ENCODE peak calls at places on chromosomes 5 and 9, in five cellular contexts. G is RWPE1; E is dorsolateral prefrontal cortex; L is sigmoid colon; P is CD4-positive, alpha-beta memory T cell. C is an unnamed sample.
A peak's percentile ranks its signal among the peaks of the same experiment; 100 is the strongest.

GRCh38 chr9:107212613-107213012 is 70.5 kb upstream of the RAD23B start:
- DNase-seq in E (no peak), P (no peak), L (no peak), G (no peak), C (no peak)

GRCh38 chr5:38607930-38608545 is 51.6 kb upstream of the LIFR start:
- DNase-seq in E (no peak), G (no peak), P (no peak), L (no peak), C (no peak)

GRCh38 chr5:139061856-139062255 is 136.3 kb downstream of the SIL1 start:
- DNase-seq in G (no peak), L (no peak), P (no peak), E (no peak), C (no peak)

GRCh38 chr5:142650060-142650459 is 35.8 kb downstream of the FGF1 start:
- DNase-seq in E (no peak), L (no peak), G (no peak), P (no peak), C (no peak)

GRCh38 chr9:91948423-91949292 is 1.4 kb downstream of the ROR2 start:
- DNase-seq in E (no peak), L (peak; percentile 92), G (peak; percentile 75), P (peak; percentile 6), C (no peak)

GRCh38 chr5:118111956-118112355 is 876.4 kb downstream of the DTWD2 start:
- DNase-seq in P (no peak), E (no peak), L (no peak), G (no peak), C (no peak)

GRCh38 chr9:100088202-100088601 is 10.6 kb downstream of the ERP44 start:
- DNase-seq in E (no peak), L (no peak), G (peak; percentile 60), P (no peak), C (no peak)

GRCh38 chr5:69024241-69024651 is 69.6 kb upstream of the SLC30A5 start:
- DNase-seq in P (no peak), L (no peak), G (peak; percentile 54), E (no peak), C (no peak)

GRCh38 chr5:132059696-132060500 is 557 bp upstream of the IL3 start:
- DNase-seq in L (peak; percentile 35), P (no peak), G (no peak), E (peak; percentile 12), C (no peak)

GRCh38 chr5:69217154-69217731 is 17.4 kb upstream of the CDK7 start:
- DNase-seq in G (peak; percentile 99), E (no peak), L (no peak), P (no peak), C (no peak)

GRCh38 chr9:2727966-2728613 is 10.8 kb downstream of the KCNV2 start:
- DNase-seq in P (no peak), G (no peak), L (no peak), E (no peak), C (no peak)

GRCh38 chr9:112774006-112774996 is 23.7 kb downstream of the SNX30 start:
- DNase-seq in E (no peak), G (no peak), P (no peak), L (no peak), C (no peak)

GRCh38 chr9:136423432-136424146 is 13.1 kb downstream of the PMPCA start:
- DNase-seq in E (no peak), G (no peak), L (no peak), P (no peak), C (no peak)

GRCh38 chr5:79689541-79690466 is at the start of gene CMYA5:
- DNase-seq in E (peak; percentile 48), L (peak; percentile 83), P (no peak), G (peak; percentile 89), C (peak; percentile 5)

GRCh38 chr5:143402464-143403356 is 776 bp downstream of the NR3C1 start:
- DNase-seq in G (peak; percentile 50), E (peak; percentile 65), P (peak; percentile 39), L (peak; percentile 85), C (no peak)

GRCh38 chr5:135348920-135349319 is 50.1 kb downstream of the MACROH2A1 start:
- DNase-seq in E (no peak), P (no peak), G (no peak), L (no peak), C (no peak)

GRCh38 chr5:127892467-127893207 is 189.4 kb downstream of the CCDC192 start:
- DNase-seq in G (peak; percentile 57), L (no peak), E (no peak), P (peak; percentile 55), C (no peak)

GRCh38 chr9:69397384-69398214 is 72.6 kb downstream of the ENTREP1 start:
- DNase-seq in E (no peak), L (no peak), P (no peak), G (no peak), C (no peak)

GRCh38 chr9:120544441-120544840 is 35.5 kb downstream of the CDK5RAP2 start:
- DNase-seq in E (no peak), L (no peak), G (no peak), P (no peak), C (no peak)

GRCh38 chr5:15238006-15238405 is 262.0 kb upstream of the FBXL7 start:
- DNase-seq in G (no peak), L (no peak), E (no peak), P (no peak), C (no peak)

GRCh38 chr9:113589890-113590289 is 126.4 kb downstream of the RGS3 start:
- DNase-seq in L (peak; percentile 26), P (peak; percentile 19), G (no peak), E (no peak), C (no peak)

GRCh38 chr5:155605898-155606297 is 592.3 kb downstream of the KIF4B start:
- DNase-seq in L (no peak), E (no peak), G (no peak), P (no peak), C (no peak)

GRCh38 chr5:115209279-115209678 is 39.6 kb upstream of the TRIM36 start:
- DNase-seq in G (no peak), P (peak; percentile 35), E (no peak), L (no peak), C (no peak)

GRCh38 chr5:148398698-148399121 is 15.0 kb downstream of the FBXO38 start:
- DNase-seq in P (no peak), L (no peak), E (no peak), G (no peak), C (no peak)

GRCh38 chr5:179371681-179372675 is 26.7 kb upstream of the ADAMTS2 start:
- DNase-seq in P (no peak), G (no peak), E (peak; percentile 53), L (peak; percentile 48), C (peak; percentile 34)

GRCh38 chr9:101140728-101141127 is 112.2 kb downstream of the PLPPR1 start:
- DNase-seq in G (no peak), P (no peak), L (no peak), E (no peak), C (no peak)

GRCh38 chr5:58241383-58241782 is 218.5 kb downstream of the PLK2 start:
- DNase-seq in L (no peak), G (peak; percentile 55), P (no peak), E (no peak), C (no peak)

GRCh38 chr5:76472338-76473336 is 69.6 kb downstream of the IQGAP2 start:
- DNase-seq in L (no peak), G (peak; percentile 73), E (no peak), P (peak; percentile 32), C (no peak)

GRCh38 chr5:176319827-176320554 is 41.6 kb downstream of the KIAA1191 start:
- DNase-seq in P (no peak), E (no peak), G (peak; percentile 20), L (no peak), C (no peak)

GRCh38 chr5:174056064-174056842 is 10.7 kb downstream of the NSG2 start:
- DNase-seq in L (no peak), E (no peak), P (no peak), G (no peak), C (no peak)

GRCh38 chr5:80149161-80149609 is 106.7 kb downstream of the SERINC5 start:
- DNase-seq in E (no peak), G (no peak), P (no peak), L (no peak), C (peak; percentile 65)

DNA sequence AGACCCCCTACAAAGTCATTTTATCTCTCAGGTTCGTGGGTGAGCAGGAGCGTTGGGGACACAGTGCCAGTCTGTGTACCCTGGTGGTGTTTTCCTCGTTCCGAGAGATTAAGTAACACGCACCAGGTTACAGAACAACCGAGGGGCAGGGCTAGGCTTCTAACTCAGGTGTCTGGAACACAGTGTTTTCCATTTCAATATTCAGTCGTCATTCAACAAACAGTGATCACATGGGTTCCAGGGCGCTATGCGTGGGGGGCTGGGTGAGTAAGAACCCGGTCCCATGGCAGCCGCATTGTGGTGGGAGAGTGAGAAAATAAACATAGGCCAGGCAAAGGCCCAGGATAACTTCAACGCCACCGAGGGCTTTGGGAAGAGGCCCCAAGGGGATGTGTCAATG is 55.9 kb upstream of the RNU6ATAC start:
- DNase-seq in E (no peak), G (no peak), P (no peak), L (peak; percentile 39), C (no peak)
- H3K27ac ChIP-seq in E (no peak overlapping the region), G (no peak overlapping the region), P (no peak overlapping the region), L (no peak overlapping the region), C (no peak overlapping the region)

DNA sequence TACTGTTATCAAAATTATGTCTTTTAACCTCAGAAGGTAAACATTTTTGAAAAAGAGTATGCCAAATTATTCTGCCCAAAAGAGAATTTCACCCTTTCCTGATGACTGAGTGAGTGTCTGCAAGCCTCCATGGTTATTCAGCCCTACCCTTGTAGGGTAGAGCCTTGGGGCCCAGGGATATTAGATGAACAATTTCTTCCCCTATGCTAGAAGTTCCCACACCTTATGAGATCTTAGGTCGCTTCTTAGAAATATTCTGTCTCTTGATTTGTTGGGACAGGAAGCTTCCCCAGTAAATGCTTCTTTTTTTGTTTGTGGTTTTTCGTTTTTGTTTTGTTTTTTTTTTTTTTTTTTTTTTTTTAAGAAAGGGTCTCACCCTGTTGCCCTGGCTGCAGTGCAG is 3.1 kb downstream of the CRB2 start:
- DNase-seq in G (no peak), E (no peak), L (no peak), P (no peak), C (no peak)
- H3K27ac ChIP-seq in G (no peak overlapping the region), E (peak overlapping the region; percentile 99), L (no peak overlapping the region), P (no peak overlapping the region), C (peak overlapping the region; percentile 92)

DNA sequence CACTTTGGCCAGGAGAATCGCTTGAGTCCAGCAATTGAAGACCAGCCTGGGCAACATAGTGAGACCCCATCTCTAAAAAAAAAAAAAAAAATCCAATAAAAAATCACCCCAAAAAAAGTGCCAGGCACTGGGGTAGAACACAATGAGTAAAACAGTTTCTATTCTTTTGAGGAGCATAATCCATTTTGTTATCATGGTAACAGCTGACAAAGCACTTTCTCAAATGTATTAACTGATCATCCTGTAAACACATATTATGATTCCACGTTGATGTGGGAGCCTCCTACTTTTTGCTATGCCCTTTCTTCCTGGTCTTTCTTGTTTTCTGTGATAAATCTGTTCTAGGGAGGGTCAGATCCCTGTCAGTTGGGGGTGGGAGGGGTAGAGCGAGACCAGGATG is 20.7 kb upstream of the FAM13B start:
- DNase-seq in P (no peak), L (no peak), G (no peak), E (no peak), C (no peak)
- H3K27ac ChIP-seq in P (no peak overlapping the region), L (no peak overlapping the region), G (no peak overlapping the region), E (peak overlapping the region; percentile 89), C (peak overlapping the region; percentile 93)

DNA sequence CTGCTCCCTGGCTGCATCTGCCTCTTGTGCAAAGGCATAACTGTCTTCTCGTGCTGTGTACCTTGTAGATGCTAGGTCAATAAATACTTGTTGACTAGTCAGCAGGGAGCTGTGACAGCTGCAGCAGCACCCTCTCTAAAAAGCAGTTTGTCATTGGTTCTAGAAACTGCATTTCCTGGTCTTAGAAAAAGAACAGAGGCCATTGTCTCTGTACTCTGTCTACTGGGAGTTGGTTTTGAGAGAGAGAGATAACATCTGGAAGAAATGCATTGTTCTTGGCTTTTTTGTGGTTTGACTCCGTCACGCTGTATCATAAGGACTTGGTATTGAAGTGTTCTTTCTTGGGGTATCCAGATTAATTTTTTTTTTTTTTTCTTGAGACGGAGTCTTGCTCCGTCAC is 32.3 kb downstream of the SH3GLB2 start:
- DNase-seq in P (no peak), G (no peak), L (peak; percentile 22), E (peak; percentile 33), C (no peak)
- H3K27ac ChIP-seq in P (no peak overlapping the region), G (no peak overlapping the region), L (no peak overlapping the region), E (peak overlapping the region; percentile 94), C (peak overlapping the region; percentile 83)